ENCODE peak calls at places on chromosomes 12 and 14, in six cellular contexts. F is breast epithelium, M is HFFc6, G is GM10248, C is A549, L is heart left ventricle. K is an unnamed sample.

GRCh38 chr12:132154341-132154761 is 10.1 kb downstream of the NOC4L start:
- DNase-seq in F (no peak), M (no peak), G (no peak), C (no peak), L (no peak), K (no peak)

GRCh38 chr12:124369901-124370378 is 75.0 kb downstream of the RFLNA start:
- DNase-seq in F (no peak), M (no peak), G (no peak), C (no peak), L (no peak), K (no peak)

GRCh38 chr12:116529048-116529447 is 30.1 kb upstream of the MAP1LC3B2 start:
- DNase-seq in F (no peak), M (peak), G (no peak), C (peak), L (no peak), K (no peak)

GRCh38 chr12:130013771-130014484 is 110.1 kb upstream of the TMEM132D start:
- DNase-seq in F (no peak), M (no peak), G (peak), C (peak), L (no peak), K (no peak)

GRCh38 chr12:130647814-130648213 is 68.3 kb downstream of the RIMBP2 start:
- DNase-seq in F (no peak), M (no peak), G (no peak), C (no peak), L (no peak), K (no peak)

GRCh38 chr12:1930816-1931597 is 12.6 kb upstream of the CACNA2D4 start:
- DNase-seq in F (no peak), M (no peak), G (no peak), C (no peak), L (no peak), K (no peak)

GRCh38 chr12:22415342-22416309 is 81.1 kb upstream of the ST8SIA1 start:
- DNase-seq in F (no peak), M (peak), G (no peak), C (no peak), L (no peak), K (peak)

GRCh38 chr14:39417014-39417413 is 15.2 kb downstream of the FBXO33 start:
- DNase-seq in F (no peak), M (peak), G (no peak), C (no peak), L (peak), K (peak)

GRCh38 chr12:123058471-123058870 is 78.0 kb downstream of the ARL6IP4 start:
- DNase-seq in F (no peak), M (no peak), G (no peak), C (no peak), L (no peak), K (no peak)

GRCh38 chr12:68111995-68112394 is 47.5 kb downstream of the IFNG start:
- DNase-seq in F (no peak), M (no peak), G (no peak), C (no peak), L (no peak), K (no peak)

GRCh38 chr12:66354291-66354690 is 52.0 kb downstream of the HELB start:
- DNase-seq in F (no peak), M (no peak), G (no peak), C (no peak), L (no peak), K (no peak)

GRCh38 chr14:103562385-103563088 is at the start of the genes BAG5 and COA8:
- DNase-seq in F (no peak), M (peak), G (peak), C (peak), L (peak), K (no peak)

GRCh38 chr12:70068743-70069142 is 174.5 kb upstream of the CNOT2 start:
- DNase-seq in F (no peak), M (no peak), G (no peak), C (no peak), L (no peak), K (no peak)

GRCh38 chr12:84508325-84508861 is 404.2 kb downstream of the SLC6A15 start:
- DNase-seq in F (no peak), M (peak), G (no peak), C (peak), L (no peak), K (no peak)

GRCh38 chr12:91113621-91114020 is 2.3 kb upstream of the LUM start:
- DNase-seq in F (no peak), M (no peak), G (no peak), C (no peak), L (no peak), K (no peak)

GRCh38 chr12:105899589-105899988 is 239.2 kb downstream of the NUAK1 start:
- DNase-seq in F (no peak), M (no peak), G (no peak), C (no peak), L (no peak), K (no peak)

GRCh38 chr12:45914090-45914489 is 76.3 kb downstream of the SCAF11 start:
- DNase-seq in F (no peak), M (peak), G (peak), C (no peak), L (no peak), K (peak)

GRCh38 chr14:99389171-99389826 is 91.4 kb downstream of the SETD3 start:
- DNase-seq in F (no peak), M (no peak), G (peak), C (peak), L (no peak), K (no peak)
- TF ChIP-seq CTCF in F (no peak), M (peak), G (peak), C (peak), L (peak), K (peak)

DNA sequence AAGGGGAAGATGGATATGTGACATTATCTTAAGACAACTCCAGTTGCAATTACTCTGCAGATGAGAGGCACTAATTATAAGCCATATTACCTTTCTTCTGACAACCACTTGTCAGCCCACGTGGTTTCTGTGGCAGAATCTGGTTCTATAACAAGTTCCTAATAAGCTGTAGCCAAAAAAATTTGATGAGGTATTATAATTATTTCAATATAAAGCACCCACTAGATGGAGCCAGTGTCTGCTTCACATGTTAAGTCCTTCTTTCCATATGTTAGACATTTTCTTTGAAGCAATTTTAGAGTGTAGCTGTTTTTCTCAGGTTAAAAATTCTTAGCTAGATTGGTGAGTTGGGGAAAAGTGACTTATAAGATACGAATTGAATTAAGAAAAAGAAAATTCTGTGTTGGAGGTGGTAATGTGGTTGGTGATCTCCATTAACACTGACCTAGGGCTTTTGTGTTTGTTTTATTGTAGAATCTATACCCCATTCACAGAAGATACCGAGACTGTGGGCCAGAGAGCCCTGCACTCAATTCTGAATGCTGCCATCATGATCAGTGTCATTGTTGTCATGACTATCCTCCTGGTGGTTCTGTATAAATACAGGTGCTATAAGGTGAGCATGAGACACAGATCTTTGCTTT is 36.9 kb downstream of the PSEN1 start:
- DNase-seq in F (no peak), M (peak), G (peak), C (peak), L (no peak), K (peak)
- TF ChIP-seq CTCF in F (peak), M (peak), G (peak), C (peak), L (peak), K (peak)

GRCh38 chr12:109154485-109155438 is 38.4 kb downstream of the ACACB start:
- DNase-seq in F (peak), M (no peak), G (peak), C (peak), L (peak), K (peak)
- TF ChIP-seq CTCF in F (peak), M (no peak), G (no peak), C (no peak), L (no peak), K (no peak)

GRCh38 chr14:36207500-36207899 is 31.0 kb upstream of the PTCSC3 start:
- DNase-seq in F (no peak), M (no peak), G (no peak), C (no peak), L (no peak), K (no peak)
- TF ChIP-seq CTCF in F (no peak), M (peak), G (no peak), C (peak), L (no peak), K (peak)

GRCh38 chr14:88468396-88468795 is 82.9 kb downstream of the SPATA7 start:
- DNase-seq in F (no peak), M (peak), G (no peak), C (no peak), L (no peak), K (peak)

DNA sequence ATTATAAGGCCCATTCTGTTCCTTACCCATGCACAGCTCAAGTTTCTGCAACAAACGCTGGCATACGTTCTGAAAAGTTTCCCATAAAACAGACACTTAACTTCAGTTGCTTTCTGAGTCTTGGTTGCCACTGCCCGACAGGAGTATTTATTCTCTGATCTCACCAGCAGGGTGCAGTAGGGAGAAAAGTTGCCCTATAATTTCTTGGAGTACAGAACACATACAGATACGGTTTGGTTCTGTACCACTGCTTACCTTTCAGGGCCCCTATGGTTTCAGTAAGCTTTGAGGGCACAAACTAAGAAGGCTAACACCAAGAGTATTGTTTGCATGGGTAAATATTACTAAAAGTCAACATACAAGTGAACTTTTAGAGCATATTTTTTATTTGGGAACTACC is 77.9 kb downstream of the SPATA7 start:
- DNase-seq in F (no peak), M (peak), G (peak), C (peak), L (no peak), K (no peak)
- TF ChIP-seq CTCF in F (peak), M (peak), G (peak), C (peak), L (no peak), K (peak)

DNA sequence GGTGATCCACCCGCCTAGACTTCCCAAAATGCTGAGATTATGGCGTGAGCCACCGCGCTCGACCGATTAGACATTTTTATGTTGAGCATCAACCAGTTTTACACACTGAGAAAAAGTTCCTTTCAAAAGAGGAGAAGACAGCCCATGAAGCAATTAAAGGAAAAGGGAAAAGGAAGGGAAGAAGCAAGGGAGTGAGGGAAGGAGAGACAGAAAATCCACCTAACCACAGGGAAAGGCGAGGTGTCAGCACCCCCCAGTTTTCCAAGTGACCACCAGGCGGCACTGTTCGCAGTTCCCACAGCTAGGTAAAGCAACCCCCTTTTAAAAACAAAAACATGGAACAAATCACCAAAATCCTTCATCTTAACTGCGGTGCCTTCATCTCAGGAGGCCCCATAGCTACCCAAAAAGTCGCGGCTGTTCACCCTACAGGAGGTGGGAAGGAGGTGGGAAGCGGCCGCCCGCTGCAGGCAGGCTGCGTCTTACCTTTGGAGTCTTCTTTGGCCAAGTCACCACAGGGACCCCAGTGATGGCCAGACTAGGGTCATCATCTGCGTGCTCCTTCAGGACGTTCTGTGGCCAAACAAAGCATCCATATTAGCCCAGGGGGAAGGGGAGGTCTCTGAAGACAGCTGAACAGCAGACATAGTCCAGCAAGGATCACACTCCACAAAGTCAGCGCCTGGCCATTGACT is 86.6 kb downstream of the KDM2B start:
- DNase-seq in F (no peak), M (peak), G (peak), C (peak), L (peak), K (no peak)
- TF ChIP-seq CTCF in F (peak), M (peak), G (peak), C (peak), L (peak), K (peak)

DNA sequence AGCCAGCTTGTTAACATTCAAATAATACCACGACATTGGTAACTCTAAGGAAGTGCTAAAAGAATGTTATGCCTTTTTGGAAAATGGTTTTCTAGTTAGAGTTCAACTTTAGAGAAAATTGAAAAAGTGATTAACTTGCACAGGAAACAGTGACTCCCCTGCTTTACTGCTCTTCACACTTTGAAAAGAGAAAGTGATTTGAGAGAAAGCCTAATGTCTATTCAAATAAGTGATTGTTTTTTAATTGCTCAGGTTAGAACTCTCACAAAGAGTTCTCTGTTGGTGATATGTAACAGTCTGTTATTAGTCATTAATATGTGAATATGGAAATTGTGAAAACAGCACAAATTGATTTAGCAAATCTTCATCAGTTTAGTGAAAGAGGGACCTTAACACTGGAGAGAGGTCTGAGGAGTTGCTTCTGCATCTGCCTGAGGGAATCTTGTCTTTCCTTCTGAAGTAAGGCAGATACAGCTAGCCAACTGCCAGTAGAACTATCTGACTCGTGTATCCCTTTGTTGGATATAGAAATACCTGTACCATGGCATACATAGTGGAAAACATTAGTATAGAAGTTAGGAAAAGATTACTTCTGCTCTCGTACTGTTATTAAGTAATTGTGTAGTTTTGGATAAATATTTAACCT is 25.5 kb downstream of the ATF7IP start:
- DNase-seq in F (no peak), M (no peak), G (no peak), C (no peak), L (no peak), K (no peak)
- TF ChIP-seq CTCF in F (no peak), M (no peak), G (no peak), C (no peak), L (no peak), K (no peak)

DNA sequence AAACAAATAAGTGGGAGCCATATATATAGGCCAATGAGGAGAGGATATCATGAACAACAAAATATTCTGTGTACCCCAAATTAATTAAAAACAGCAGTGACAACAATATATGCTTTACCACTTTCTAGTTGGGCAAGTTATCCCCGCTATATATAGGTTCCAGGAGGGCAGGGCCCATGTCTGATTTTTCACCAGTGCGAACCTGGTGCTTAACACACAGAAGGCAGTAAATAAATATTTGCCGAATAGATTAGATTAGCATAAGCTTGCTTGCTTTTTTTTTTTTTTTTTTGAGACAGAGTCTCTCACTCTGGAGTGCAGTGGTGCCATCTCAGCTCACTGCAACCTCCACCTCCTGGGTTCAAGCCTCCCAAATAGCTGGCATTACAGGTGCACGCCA is 3.4 kb upstream of the MIP start:
- DNase-seq in F (no peak), M (no peak), G (no peak), C (no peak), L (no peak), K (no peak)
- TF ChIP-seq CTCF in F (no peak), M (no peak), G (no peak), C (no peak), L (no peak), K (no peak)

K was measured in AG09319.